ENCODE peak calls at places on chromosomes 13 and 19, in ten cellular contexts. One of them, this sample, is unnamed.
A peak's percentile ranks its signal among the peaks of the same experiment; 100 is the strongest.

GRCh38 chr13:84912720-84913119 is 886.5 kb downstream of the SLITRK6 start:
- DNase-seq in colonic mucosa: no peak
- DNase-seq in IMR-90: no peak
- DNase-seq in left lung: no peak
- DNase-seq in tibial nerve: no peak
- DNase-seq in HCT116: no peak
- DNase-seq in hepatocyte: no peak
- DNase-seq in fibroblast of lung: no peak
- DNase-seq in cardiac muscle cell: no peak
- DNase-seq in ovary: no peak
- DNase-seq in this sample: no peak

GRCh38 chr13:39526499-39526898 is 76.5 kb downstream of the LHFPL6 start:
- DNase-seq in hepatocyte: no peak
- DNase-seq in HCT116: no peak
- DNase-seq in left lung: no peak
- DNase-seq in ovary: no peak
- DNase-seq in fibroblast of lung: no peak
- DNase-seq in tibial nerve: no peak
- DNase-seq in cardiac muscle cell: no peak
- DNase-seq in colonic mucosa: no peak
- DNase-seq in IMR-90: no peak
- DNase-seq in this sample: no peak

GRCh38 chr19:10237702-10238101 is 6.6 kb upstream of the S1PR2 start:
- DNase-seq in left lung: no peak
- DNase-seq in HCT116: no peak
- DNase-seq in tibial nerve: no peak
- DNase-seq in colonic mucosa: no peak
- DNase-seq in cardiac muscle cell: no peak
- DNase-seq in fibroblast of lung: no peak
- DNase-seq in hepatocyte: no peak
- DNase-seq in IMR-90: no peak
- DNase-seq in ovary: no peak
- DNase-seq in this sample: no peak

GRCh38 chr19:776549-776948 is 20.7 kb upstream of the PTBP1 start:
- DNase-seq in cardiac muscle cell: no peak
- DNase-seq in tibial nerve: no peak
- DNase-seq in hepatocyte: no peak
- DNase-seq in ovary: no peak
- DNase-seq in fibroblast of lung: no peak
- DNase-seq in IMR-90: no peak
- DNase-seq in colonic mucosa: no peak
- DNase-seq in left lung: no peak
- DNase-seq in HCT116: no peak
- DNase-seq in this sample: no peak

GRCh38 chr13:97307882-97308624 is 85.9 kb downstream of the MBNL2 start:
- DNase-seq in tibial nerve: no peak
- DNase-seq in fibroblast of lung: peak; percentile 91
- DNase-seq in hepatocyte: no peak
- DNase-seq in ovary: no peak
- DNase-seq in HCT116: peak; percentile 69
- DNase-seq in colonic mucosa: no peak
- DNase-seq in left lung: no peak
- DNase-seq in IMR-90: peak; percentile 68
- DNase-seq in cardiac muscle cell: peak; percentile 48
- DNase-seq in this sample: peak; percentile 51

GRCh38 chr19:13100031-13100588 is 2.5 kb downstream of the LYL1 start:
- DNase-seq in cardiac muscle cell: no peak
- DNase-seq in IMR-90: no peak
- DNase-seq in left lung: no peak
- DNase-seq in HCT116: no peak
- DNase-seq in colonic mucosa: no peak
- DNase-seq in fibroblast of lung: peak; percentile 32
- DNase-seq in tibial nerve: no peak
- DNase-seq in ovary: no peak
- DNase-seq in hepatocyte: no peak
- DNase-seq in this sample: no peak

GRCh38 chr13:99687728-99688397 is 186.6 kb downstream of the TM9SF2 start:
- DNase-seq in fibroblast of lung: peak; percentile 70
- DNase-seq in hepatocyte: no peak
- DNase-seq in IMR-90: no peak
- DNase-seq in tibial nerve: no peak
- DNase-seq in cardiac muscle cell: no peak
- DNase-seq in ovary: no peak
- DNase-seq in left lung: no peak
- DNase-seq in colonic mucosa: no peak
- DNase-seq in HCT116: no peak
- DNase-seq in this sample: no peak

GRCh38 chr19:18390075-18390909 is 4.3 kb downstream of the GDF15 start:
- DNase-seq in left lung: no peak
- DNase-seq in tibial nerve: no peak
- DNase-seq in HCT116: no peak
- DNase-seq in hepatocyte: no peak
- DNase-seq in fibroblast of lung: no peak
- DNase-seq in cardiac muscle cell: no peak
- DNase-seq in colonic mucosa: no peak
- DNase-seq in IMR-90: no peak
- DNase-seq in ovary: no peak
- DNase-seq in this sample: no peak

GRCh38 chr13:94947392-94947791 is 235.0 kb upstream of the SOX21 start:
- DNase-seq in IMR-90: no peak
- DNase-seq in ovary: no peak
- DNase-seq in left lung: no peak
- DNase-seq in tibial nerve: no peak
- DNase-seq in cardiac muscle cell: no peak
- DNase-seq in fibroblast of lung: no peak
- DNase-seq in hepatocyte: no peak
- DNase-seq in colonic mucosa: no peak
- DNase-seq in HCT116: no peak
- DNase-seq in this sample: no peak

GRCh38 chr19:372306-372890 is 27.8 kb upstream of the MIER2 start:
- DNase-seq in colonic mucosa: no peak
- DNase-seq in IMR-90: peak; percentile 70
- DNase-seq in cardiac muscle cell: no peak
- DNase-seq in tibial nerve: no peak
- DNase-seq in hepatocyte: peak; percentile 57
- DNase-seq in fibroblast of lung: peak; percentile 78
- DNase-seq in left lung: no peak
- DNase-seq in ovary: peak; percentile 49
- DNase-seq in HCT116: no peak
- DNase-seq in this sample: peak; percentile 74

GRCh38 chr19:35987571-35987896 is 7.5 kb upstream of the SDHAF1 start:
- DNase-seq in hepatocyte: no peak
- DNase-seq in fibroblast of lung: no peak
- DNase-seq in colonic mucosa: no peak
- DNase-seq in ovary: no peak
- DNase-seq in IMR-90: no peak
- DNase-seq in left lung: no peak
- DNase-seq in HCT116: no peak
- DNase-seq in cardiac muscle cell: no peak
- DNase-seq in tibial nerve: no peak
- DNase-seq in this sample: no peak
- TF ChIP-seq CTCF in hepatocyte: no peak
- TF ChIP-seq CTCF in fibroblast of lung: no peak
- TF ChIP-seq CTCF in colonic mucosa: no peak
- TF ChIP-seq CTCF in ovary: no peak
- TF ChIP-seq CTCF in IMR-90: no peak
- TF ChIP-seq CTCF in left lung: no peak
- TF ChIP-seq CTCF in HCT116: no peak
- TF ChIP-seq CTCF in cardiac muscle cell: no peak
- TF ChIP-seq CTCF in tibial nerve: no peak
- TF ChIP-seq CTCF in this sample: no peak

GRCh38 chr19:48596237-48596636 is 10.3 kb upstream of the SPACA4 start:
- DNase-seq in cardiac muscle cell: no peak
- DNase-seq in tibial nerve: no peak
- DNase-seq in IMR-90: no peak
- DNase-seq in colonic mucosa: no peak
- DNase-seq in fibroblast of lung: no peak
- DNase-seq in ovary: no peak
- DNase-seq in hepatocyte: no peak
- DNase-seq in HCT116: no peak
- DNase-seq in left lung: no peak
- DNase-seq in this sample: no peak

GRCh38 chr19:48598996-48599626 is 7.4 kb upstream of the SPACA4 start:
- DNase-seq in tibial nerve: no peak
- DNase-seq in fibroblast of lung: no peak
- DNase-seq in IMR-90: no peak
- DNase-seq in ovary: no peak
- DNase-seq in hepatocyte: no peak
- DNase-seq in left lung: no peak
- DNase-seq in cardiac muscle cell: no peak
- DNase-seq in colonic mucosa: no peak
- DNase-seq in HCT116: no peak
- DNase-seq in this sample: no peak

GRCh38 chr19:48595833-48596232 is 10.7 kb upstream of the SPACA4 start:
- DNase-seq in tibial nerve: no peak
- DNase-seq in colonic mucosa: no peak
- DNase-seq in IMR-90: no peak
- DNase-seq in hepatocyte: no peak
- DNase-seq in cardiac muscle cell: no peak
- DNase-seq in ovary: no peak
- DNase-seq in left lung: no peak
- DNase-seq in HCT116: no peak
- DNase-seq in fibroblast of lung: no peak
- DNase-seq in this sample: no peak

GRCh38 chr19:48596679-48597465 is 9.7 kb upstream of the SPACA4 start:
- DNase-seq in colonic mucosa: no peak
- DNase-seq in cardiac muscle cell: no peak
- DNase-seq in hepatocyte: no peak
- DNase-seq in IMR-90: no peak
- DNase-seq in ovary: no peak
- DNase-seq in HCT116: no peak
- DNase-seq in left lung: no peak
- DNase-seq in fibroblast of lung: no peak
- DNase-seq in tibial nerve: no peak
- DNase-seq in this sample: no peak

DNA sequence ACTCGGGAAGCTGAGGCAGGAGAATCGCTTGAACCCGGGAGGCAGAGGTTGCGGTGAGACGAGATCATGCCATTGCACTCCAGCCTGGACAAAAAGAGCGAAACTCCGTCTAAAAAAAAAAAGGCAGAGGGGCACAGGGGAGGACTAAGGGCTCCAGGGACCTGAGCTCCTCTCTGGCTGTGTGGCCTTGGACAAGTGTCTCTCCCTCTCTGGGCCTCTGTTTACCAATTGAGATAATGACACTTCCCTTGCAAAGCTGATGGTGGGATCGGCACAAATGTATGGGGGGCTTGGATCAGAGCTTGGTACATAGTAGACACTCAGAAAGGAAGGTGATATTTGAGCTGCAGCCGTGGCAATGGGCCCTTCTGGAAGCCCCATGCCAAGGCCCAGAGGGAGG is 11.4 kb upstream of the SPACA4 start:
- DNase-seq in colonic mucosa: no peak
- DNase-seq in IMR-90: no peak
- DNase-seq in hepatocyte: no peak
- DNase-seq in cardiac muscle cell: no peak
- DNase-seq in fibroblast of lung: no peak
- DNase-seq in HCT116: no peak
- DNase-seq in left lung: no peak
- DNase-seq in tibial nerve: no peak
- DNase-seq in ovary: no peak
- DNase-seq in this sample: no peak
- H3K27ac ChIP-seq in colonic mucosa: no peak overlapping the region
- H3K27ac ChIP-seq in IMR-90: no peak overlapping the region
- H3K27ac ChIP-seq in hepatocyte: no peak overlapping the region
- H3K27ac ChIP-seq in cardiac muscle cell: no peak overlapping the region
- H3K27ac ChIP-seq in fibroblast of lung: no peak overlapping the region
- H3K27ac ChIP-seq in HCT116: no peak overlapping the region
- H3K27ac ChIP-seq in left lung: no peak overlapping the region
- H3K27ac ChIP-seq in tibial nerve: no peak overlapping the region
- H3K27ac ChIP-seq in ovary: no peak overlapping the region
- H3K27ac ChIP-seq in this sample: no peak overlapping the region

DNA sequence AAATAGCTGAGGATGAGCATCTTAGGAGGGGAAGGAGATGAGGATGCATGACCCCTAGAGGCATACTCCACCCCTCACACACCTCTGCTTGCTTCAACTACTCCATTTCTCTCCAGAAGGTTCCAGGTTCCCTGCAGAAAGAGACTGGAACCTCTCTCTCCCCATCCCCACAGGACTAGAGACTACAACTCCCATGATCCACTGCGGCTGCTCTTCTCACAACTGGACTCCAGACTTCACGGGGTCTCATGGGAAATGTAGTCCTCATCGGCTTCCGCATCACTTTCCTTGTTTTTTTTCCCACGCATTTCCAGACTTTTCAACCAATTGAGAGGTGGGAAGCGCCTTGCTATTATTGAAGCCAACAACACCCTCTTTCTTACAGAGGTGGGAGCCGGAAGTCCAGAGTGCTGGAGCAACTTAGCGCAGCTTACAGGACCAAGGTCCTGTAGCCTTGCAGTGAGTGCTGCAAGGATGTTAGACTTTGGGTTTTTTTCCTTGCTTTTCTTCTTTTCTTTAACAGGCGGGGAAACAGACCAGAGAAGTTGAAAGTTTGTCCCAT is 13.9 kb upstream of the CACNG6 start:
- DNase-seq in ovary: peak; percentile 16
- DNase-seq in HCT116: peak; percentile 70
- DNase-seq in fibroblast of lung: peak; percentile 84
- DNase-seq in IMR-90: peak; percentile 78
- DNase-seq in hepatocyte: peak; percentile 89
- DNase-seq in left lung: peak; percentile 67
- DNase-seq in cardiac muscle cell: peak; percentile 91
- DNase-seq in colonic mucosa: peak; percentile 81
- DNase-seq in tibial nerve: peak; percentile 87
- DNase-seq in this sample: peak; percentile 61
- TF ChIP-seq CTCF in ovary: no peak
- TF ChIP-seq CTCF in HCT116: no peak
- TF ChIP-seq CTCF in fibroblast of lung: no peak
- TF ChIP-seq CTCF in IMR-90: no peak
- TF ChIP-seq CTCF in hepatocyte: no peak
- TF ChIP-seq CTCF in left lung: no peak
- TF ChIP-seq CTCF in cardiac muscle cell: no peak
- TF ChIP-seq CTCF in colonic mucosa: no peak
- TF ChIP-seq CTCF in tibial nerve: no peak
- TF ChIP-seq CTCF in this sample: no peak

GRCh38 chr19:51946602-51947001 is 19.3 kb downstream of the ZNF613 start:
- DNase-seq in HCT116: no peak
- DNase-seq in fibroblast of lung: no peak
- DNase-seq in tibial nerve: no peak
- DNase-seq in left lung: no peak
- DNase-seq in hepatocyte: no peak
- DNase-seq in cardiac muscle cell: no peak
- DNase-seq in ovary: no peak
- DNase-seq in colonic mucosa: no peak
- DNase-seq in IMR-90: no peak
- DNase-seq in this sample: no peak

GRCh38 chr19:51944798-51945552 is 17.7 kb downstream of the ZNF613 start:
- DNase-seq in left lung: no peak
- DNase-seq in cardiac muscle cell: no peak
- DNase-seq in HCT116: no peak
- DNase-seq in tibial nerve: no peak
- DNase-seq in IMR-90: no peak
- DNase-seq in hepatocyte: no peak
- DNase-seq in ovary: no peak
- DNase-seq in fibroblast of lung: no peak
- DNase-seq in colonic mucosa: no peak
- DNase-seq in this sample: no peak

DNA sequence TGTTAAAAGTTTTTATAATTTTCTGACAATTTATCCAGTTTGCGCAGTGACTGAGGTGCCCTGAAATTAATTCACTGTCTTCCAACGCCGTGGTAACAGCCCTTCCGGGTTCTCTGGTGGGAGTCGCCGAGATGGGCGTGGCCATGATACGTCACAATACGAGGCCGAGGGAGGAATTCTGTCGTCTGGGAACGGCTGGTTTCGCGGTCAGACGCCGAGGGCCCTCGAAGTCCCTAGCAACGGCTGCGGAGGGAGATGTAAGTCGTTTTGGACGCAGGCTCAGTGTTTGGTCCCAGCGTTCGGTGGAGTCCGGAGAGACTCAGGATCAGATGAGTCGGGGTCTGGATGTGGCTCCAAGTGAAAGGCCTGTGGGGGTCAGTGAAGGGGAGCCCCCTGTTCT is 21.7 kb downstream of the ZNF613 start:
- DNase-seq in left lung: peak; percentile 42
- DNase-seq in fibroblast of lung: peak; percentile 37
- DNase-seq in tibial nerve: no peak
- DNase-seq in HCT116: no peak
- DNase-seq in hepatocyte: no peak
- DNase-seq in ovary: peak; percentile 54
- DNase-seq in IMR-90: peak; percentile 23
- DNase-seq in colonic mucosa: no peak
- DNase-seq in cardiac muscle cell: no peak
- DNase-seq in this sample: peak; percentile 20
- H3K27ac ChIP-seq in left lung: no peak overlapping the region
- H3K27ac ChIP-seq in fibroblast of lung: no peak overlapping the region
- H3K27ac ChIP-seq in tibial nerve: no peak overlapping the region
- H3K27ac ChIP-seq in HCT116: no peak overlapping the region
- H3K27ac ChIP-seq in hepatocyte: no peak overlapping the region
- H3K27ac ChIP-seq in ovary: no peak overlapping the region
- H3K27ac ChIP-seq in IMR-90: no peak overlapping the region
- H3K27ac ChIP-seq in colonic mucosa: no peak overlapping the region
- H3K27ac ChIP-seq in cardiac muscle cell: no peak overlapping the region
- H3K27ac ChIP-seq in this sample: no peak overlapping the region